ENCODE peak calls at places on chromosomes 3 and 15, in nine cellular contexts. One of them, this sample, is unnamed.

GRCh38 chr15:99408236-99409096 is 157.2 kb downstream of the LRRC28 start:
- DNase-seq in epithelial cell of esophagus: peak
- DNase-seq in stimulated activated naive CD8-positive, alpha-beta T cell treated with anti-CD3 and anti-CD28 coated beads, Interleukin-15, Interleukin-2, amounts not matched to agents 100 U/mL and 50 U/mL, for 24 hours: no peak
- DNase-seq in GM23338: no peak
- DNase-seq in non-pigmented ciliary epithelial cell: peak
- DNase-seq in neural crest cell: no peak
- DNase-seq in lower lobe of right lung: no peak
- DNase-seq in HCEC 1CT: no peak
- DNase-seq in GM03348: peak
- DNase-seq in this sample: no peak

GRCh38 chr3:63875510-63875909 is 11.8 kb downstream of the ATXN7 start:
- DNase-seq in epithelial cell of esophagus: no peak
- DNase-seq in stimulated activated naive CD8-positive, alpha-beta T cell treated with anti-CD3 and anti-CD28 coated beads, Interleukin-15, Interleukin-2, amounts not matched to agents 100 U/mL and 50 U/mL, for 24 hours: no peak
- DNase-seq in GM23338: no peak
- DNase-seq in non-pigmented ciliary epithelial cell: no peak
- DNase-seq in neural crest cell: no peak
- DNase-seq in lower lobe of right lung: no peak
- DNase-seq in HCEC 1CT: no peak
- DNase-seq in GM03348: no peak
- DNase-seq in this sample: no peak

GRCh38 chr3:134722899-134723484 is 72.1 kb upstream of the EPHB1 start:
- DNase-seq in epithelial cell of esophagus: no peak
- DNase-seq in stimulated activated naive CD8-positive, alpha-beta T cell treated with anti-CD3 and anti-CD28 coated beads, Interleukin-15, Interleukin-2, amounts not matched to agents 100 U/mL and 50 U/mL, for 24 hours: no peak
- DNase-seq in GM23338: no peak
- DNase-seq in non-pigmented ciliary epithelial cell: no peak
- DNase-seq in neural crest cell: no peak
- DNase-seq in lower lobe of right lung: no peak
- DNase-seq in HCEC 1CT: no peak
- DNase-seq in GM03348: no peak
- DNase-seq in this sample: no peak

GRCh38 chr3:167032267-167032876 is 347.7 kb downstream of the ZBBX start:
- DNase-seq in epithelial cell of esophagus: peak
- DNase-seq in stimulated activated naive CD8-positive, alpha-beta T cell treated with anti-CD3 and anti-CD28 coated beads, Interleukin-15, Interleukin-2, amounts not matched to agents 100 U/mL and 50 U/mL, for 24 hours: no peak
- DNase-seq in GM23338: peak
- DNase-seq in non-pigmented ciliary epithelial cell: peak
- DNase-seq in neural crest cell: no peak
- DNase-seq in lower lobe of right lung: no peak
- DNase-seq in HCEC 1CT: peak
- DNase-seq in GM03348: peak
- DNase-seq in this sample: no peak

GRCh38 chr3:69197922-69198540 is 75.6 kb upstream of the LMOD3 start:
- DNase-seq in epithelial cell of esophagus: no peak
- DNase-seq in stimulated activated naive CD8-positive, alpha-beta T cell treated with anti-CD3 and anti-CD28 coated beads, Interleukin-15, Interleukin-2, amounts not matched to agents 100 U/mL and 50 U/mL, for 24 hours: peak
- DNase-seq in GM23338: no peak
- DNase-seq in non-pigmented ciliary epithelial cell: no peak
- DNase-seq in neural crest cell: no peak
- DNase-seq in lower lobe of right lung: no peak
- DNase-seq in HCEC 1CT: no peak
- DNase-seq in GM03348: no peak
- DNase-seq in this sample: no peak

GRCh38 chr15:67755264-67755663 is 70.0 kb upstream of the SKOR1 start:
- DNase-seq in epithelial cell of esophagus: no peak
- DNase-seq in stimulated activated naive CD8-positive, alpha-beta T cell treated with anti-CD3 and anti-CD28 coated beads, Interleukin-15, Interleukin-2, amounts not matched to agents 100 U/mL and 50 U/mL, for 24 hours: no peak
- DNase-seq in GM23338: no peak
- DNase-seq in non-pigmented ciliary epithelial cell: no peak
- DNase-seq in neural crest cell: no peak
- DNase-seq in lower lobe of right lung: no peak
- DNase-seq in HCEC 1CT: no peak
- DNase-seq in GM03348: no peak
- DNase-seq in this sample: no peak

GRCh38 chr15:68310811-68311463 is 33.4 kb downstream of the FEM1B start:
- DNase-seq in epithelial cell of esophagus: no peak
- DNase-seq in stimulated activated naive CD8-positive, alpha-beta T cell treated with anti-CD3 and anti-CD28 coated beads, Interleukin-15, Interleukin-2, amounts not matched to agents 100 U/mL and 50 U/mL, for 24 hours: no peak
- DNase-seq in GM23338: no peak
- DNase-seq in non-pigmented ciliary epithelial cell: no peak
- DNase-seq in neural crest cell: no peak
- DNase-seq in lower lobe of right lung: no peak
- DNase-seq in HCEC 1CT: no peak
- DNase-seq in GM03348: no peak
- DNase-seq in this sample: no peak

GRCh38 chr15:58070801-58071418 is 5.4 kb upstream of the ALDH1A2 start:
- DNase-seq in epithelial cell of esophagus: peak
- DNase-seq in stimulated activated naive CD8-positive, alpha-beta T cell treated with anti-CD3 and anti-CD28 coated beads, Interleukin-15, Interleukin-2, amounts not matched to agents 100 U/mL and 50 U/mL, for 24 hours: peak
- DNase-seq in GM23338: peak
- DNase-seq in non-pigmented ciliary epithelial cell: no peak
- DNase-seq in neural crest cell: peak
- DNase-seq in lower lobe of right lung: peak
- DNase-seq in HCEC 1CT: peak
- DNase-seq in GM03348: peak
- DNase-seq in this sample: no peak

GRCh38 chr3:187519428-187519890 is 150.7 kb downstream of the SST start:
- DNase-seq in epithelial cell of esophagus: no peak
- DNase-seq in stimulated activated naive CD8-positive, alpha-beta T cell treated with anti-CD3 and anti-CD28 coated beads, Interleukin-15, Interleukin-2, amounts not matched to agents 100 U/mL and 50 U/mL, for 24 hours: no peak
- DNase-seq in GM23338: peak
- DNase-seq in non-pigmented ciliary epithelial cell: peak
- DNase-seq in neural crest cell: no peak
- DNase-seq in lower lobe of right lung: no peak
- DNase-seq in HCEC 1CT: peak
- DNase-seq in GM03348: peak
- DNase-seq in this sample: no peak

GRCh38 chr15:61701455-61701854 is 358.8 kb downstream of the VPS13C start:
- DNase-seq in epithelial cell of esophagus: no peak
- DNase-seq in stimulated activated naive CD8-positive, alpha-beta T cell treated with anti-CD3 and anti-CD28 coated beads, Interleukin-15, Interleukin-2, amounts not matched to agents 100 U/mL and 50 U/mL, for 24 hours: no peak
- DNase-seq in GM23338: no peak
- DNase-seq in non-pigmented ciliary epithelial cell: no peak
- DNase-seq in neural crest cell: no peak
- DNase-seq in lower lobe of right lung: no peak
- DNase-seq in HCEC 1CT: no peak
- DNase-seq in GM03348: no peak
- DNase-seq in this sample: no peak

GRCh38 chr3:193572426-193572908 is 17.8 kb upstream of the ATP13A4 start:
- DNase-seq in epithelial cell of esophagus: peak
- DNase-seq in stimulated activated naive CD8-positive, alpha-beta T cell treated with anti-CD3 and anti-CD28 coated beads, Interleukin-15, Interleukin-2, amounts not matched to agents 100 U/mL and 50 U/mL, for 24 hours: peak
- DNase-seq in GM23338: peak
- DNase-seq in non-pigmented ciliary epithelial cell: no peak
- DNase-seq in neural crest cell: peak
- DNase-seq in lower lobe of right lung: no peak
- DNase-seq in HCEC 1CT: peak
- DNase-seq in GM03348: peak
- DNase-seq in this sample: no peak

GRCh38 chr15:41561777-41562145 is 2.7 kb downstream of the TYRO3 start:
- DNase-seq in epithelial cell of esophagus: no peak
- DNase-seq in stimulated activated naive CD8-positive, alpha-beta T cell treated with anti-CD3 and anti-CD28 coated beads, Interleukin-15, Interleukin-2, amounts not matched to agents 100 U/mL and 50 U/mL, for 24 hours: no peak
- DNase-seq in GM23338: peak
- DNase-seq in non-pigmented ciliary epithelial cell: no peak
- DNase-seq in neural crest cell: peak
- DNase-seq in lower lobe of right lung: no peak
- DNase-seq in HCEC 1CT: peak
- DNase-seq in GM03348: peak
- DNase-seq in this sample: no peak

GRCh38 chr15:57655087-57655486 is 51.4 kb upstream of the POLR2M start:
- DNase-seq in epithelial cell of esophagus: no peak
- DNase-seq in stimulated activated naive CD8-positive, alpha-beta T cell treated with anti-CD3 and anti-CD28 coated beads, Interleukin-15, Interleukin-2, amounts not matched to agents 100 U/mL and 50 U/mL, for 24 hours: no peak
- DNase-seq in GM23338: no peak
- DNase-seq in non-pigmented ciliary epithelial cell: no peak
- DNase-seq in neural crest cell: no peak
- DNase-seq in lower lobe of right lung: no peak
- DNase-seq in HCEC 1CT: no peak
- DNase-seq in GM03348: no peak
- DNase-seq in this sample: no peak

GRCh38 chr3:185629554-185630181 is 43.6 kb downstream of the SENP2 start:
- DNase-seq in epithelial cell of esophagus: peak
- DNase-seq in stimulated activated naive CD8-positive, alpha-beta T cell treated with anti-CD3 and anti-CD28 coated beads, Interleukin-15, Interleukin-2, amounts not matched to agents 100 U/mL and 50 U/mL, for 24 hours: no peak
- DNase-seq in GM23338: no peak
- DNase-seq in non-pigmented ciliary epithelial cell: no peak
- DNase-seq in neural crest cell: no peak
- DNase-seq in lower lobe of right lung: no peak
- DNase-seq in HCEC 1CT: no peak
- DNase-seq in GM03348: no peak
- DNase-seq in this sample: no peak

GRCh38 chr3:129106320-129106719 is 15.3 kb downstream of the RAB43 start:
- DNase-seq in epithelial cell of esophagus: no peak
- DNase-seq in stimulated activated naive CD8-positive, alpha-beta T cell treated with anti-CD3 and anti-CD28 coated beads, Interleukin-15, Interleukin-2, amounts not matched to agents 100 U/mL and 50 U/mL, for 24 hours: no peak
- DNase-seq in GM23338: no peak
- DNase-seq in non-pigmented ciliary epithelial cell: no peak
- DNase-seq in neural crest cell: no peak
- DNase-seq in lower lobe of right lung: peak
- DNase-seq in HCEC 1CT: no peak
- DNase-seq in GM03348: no peak
- DNase-seq in this sample: no peak

GRCh38 chr3:116005404-116005803 is 382.1 kb downstream of the GAP43 start:
- DNase-seq in epithelial cell of esophagus: peak
- DNase-seq in stimulated activated naive CD8-positive, alpha-beta T cell treated with anti-CD3 and anti-CD28 coated beads, Interleukin-15, Interleukin-2, amounts not matched to agents 100 U/mL and 50 U/mL, for 24 hours: no peak
- DNase-seq in GM23338: no peak
- DNase-seq in non-pigmented ciliary epithelial cell: peak
- DNase-seq in neural crest cell: no peak
- DNase-seq in lower lobe of right lung: no peak
- DNase-seq in HCEC 1CT: peak
- DNase-seq in GM03348: peak
- DNase-seq in this sample: no peak

GRCh38 chr3:136804164-136804563 is 14.8 kb upstream of the SLC35G2 start:
- DNase-seq in epithelial cell of esophagus: no peak
- DNase-seq in stimulated activated naive CD8-positive, alpha-beta T cell treated with anti-CD3 and anti-CD28 coated beads, Interleukin-15, Interleukin-2, amounts not matched to agents 100 U/mL and 50 U/mL, for 24 hours: no peak
- DNase-seq in GM23338: no peak
- DNase-seq in non-pigmented ciliary epithelial cell: no peak
- DNase-seq in neural crest cell: no peak
- DNase-seq in lower lobe of right lung: no peak
- DNase-seq in HCEC 1CT: no peak
- DNase-seq in GM03348: no peak
- DNase-seq in this sample: no peak

GRCh38 chr15:52579852-52580251 is 11.0 kb upstream of the ARPP19 start:
- DNase-seq in epithelial cell of esophagus: no peak
- DNase-seq in stimulated activated naive CD8-positive, alpha-beta T cell treated with anti-CD3 and anti-CD28 coated beads, Interleukin-15, Interleukin-2, amounts not matched to agents 100 U/mL and 50 U/mL, for 24 hours: no peak
- DNase-seq in GM23338: no peak
- DNase-seq in non-pigmented ciliary epithelial cell: no peak
- DNase-seq in neural crest cell: no peak
- DNase-seq in lower lobe of right lung: no peak
- DNase-seq in HCEC 1CT: no peak
- DNase-seq in GM03348: no peak
- DNase-seq in this sample: no peak